ENCODE peak calls at places on chromosomes 6 and 20, in five cellular contexts. U, M, L, I and J are unnamed samples.

GRCh38 chr6:159695984-159696383 is 2.9 kb upstream of the SOD2 start:
- DNase-seq in U (peak), M (no peak), L (no peak), I (no peak), J (no peak)

GRCh38 chr6:3748726-3749389 is 2.7 kb downstream of the PXDC1 start:
- DNase-seq in U (no peak), M (no peak), L (no peak), I (peak), J (no peak)

GRCh38 chr6:36099872-36100483 is 30.3 kb upstream of the MAPK13 start:
- DNase-seq in U (no peak), M (no peak), L (no peak), I (no peak), J (no peak)

GRCh38 chr6:16723833-16724232 is 37.4 kb downstream of the ATXN1 start:
- DNase-seq in U (peak), M (peak), L (no peak), I (no peak), J (peak)

GRCh38 chr20:23231561-23232218 is 118.9 kb upstream of the NXT1 start:
- DNase-seq in U (peak), M (peak), L (no peak), I (no peak), J (no peak)

GRCh38 chr6:26215200-26216014 is 128.2 kb downstream of the HFE start:
- DNase-seq in U (no peak), M (peak), L (no peak), I (no peak), J (no peak)

GRCh38 chr20:37236462-37236861 is 25.2 kb downstream of the GHRH start:
- DNase-seq in U (no peak), M (no peak), L (peak), I (no peak), J (no peak)

GRCh38 chr6:9554806-9555205 is 860.1 kb downstream of the TFAP2A start:
- DNase-seq in U (no peak), M (no peak), L (no peak), I (no peak), J (peak)

GRCh38 chr20:32829291-32830005 is 9.7 kb downstream of the MAPRE1 start:
- DNase-seq in U (no peak), M (no peak), L (no peak), I (no peak), J (no peak)

GRCh38 chr20:37230200-37230599 is 31.4 kb downstream of the GHRH start:
- DNase-seq in U (no peak), M (no peak), L (no peak), I (no peak), J (no peak)

DNA sequence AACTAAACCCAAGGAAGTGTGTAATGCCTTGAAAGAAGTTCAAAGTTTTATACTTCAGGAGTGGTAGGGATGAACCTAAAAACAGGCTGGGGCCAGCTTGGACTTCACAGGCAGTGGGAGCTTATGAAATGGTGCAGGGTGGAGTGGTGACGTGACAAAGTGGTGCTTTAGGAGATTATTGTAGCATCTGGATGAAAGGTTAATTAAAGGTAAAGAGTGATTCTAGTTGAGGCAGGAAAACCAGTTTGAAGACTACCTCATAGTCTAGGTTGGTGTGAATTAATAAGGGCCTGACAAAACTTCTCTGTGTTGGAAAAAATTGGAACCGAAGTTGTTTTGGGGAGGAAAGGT is 30.5 kb upstream of the GMDS start:
- DNase-seq in U (no peak), M (no peak), L (no peak), I (no peak), J (no peak)
- H3K4me3 ChIP-seq in U (no peak), M (no peak), L (no peak), I (no peak), J (no peak)

DNA sequence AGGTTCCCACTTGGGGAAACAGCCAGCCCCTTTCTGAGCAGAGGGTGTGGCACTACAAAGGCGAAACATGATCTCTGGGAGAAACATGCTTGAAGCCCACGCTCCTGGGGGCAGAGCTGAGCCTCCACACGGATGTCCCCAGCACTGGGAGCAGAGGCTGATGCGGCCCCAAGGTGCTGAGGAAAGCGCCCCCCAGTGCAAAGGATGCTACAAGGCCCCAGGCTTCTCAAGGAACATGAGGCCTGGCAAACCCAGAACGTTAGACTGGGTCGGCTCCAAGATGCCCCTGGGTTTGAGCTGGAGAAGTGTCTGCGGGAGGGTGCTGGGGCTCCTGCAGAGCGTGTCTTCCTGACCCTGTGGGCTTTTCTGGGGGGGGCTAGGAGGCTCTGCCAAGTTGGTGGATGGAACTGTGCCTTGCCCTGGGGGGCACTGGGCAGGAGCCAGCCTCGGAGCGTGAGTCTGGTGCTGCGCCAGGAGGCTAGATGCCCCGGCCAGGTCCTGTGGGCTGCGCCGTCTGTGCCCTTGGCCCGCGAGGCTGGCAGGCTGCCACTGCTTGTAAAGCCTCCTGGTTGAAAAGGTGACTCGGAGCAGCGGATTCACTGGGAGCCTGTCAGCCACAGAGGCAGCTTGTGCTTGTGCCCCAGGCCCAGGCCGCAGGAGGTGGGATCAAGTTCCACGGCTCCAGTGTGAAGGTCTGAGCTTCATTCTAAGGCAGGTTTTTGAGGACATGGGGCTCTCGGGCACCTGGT is 8.1 kb downstream of the SYNJ2 start:
- DNase-seq in U (no peak), M (peak), L (peak), I (peak), J (no peak)
- H3K4me3 ChIP-seq in U (no peak), M (no peak), L (no peak), I (no peak), J (no peak)

DNA sequence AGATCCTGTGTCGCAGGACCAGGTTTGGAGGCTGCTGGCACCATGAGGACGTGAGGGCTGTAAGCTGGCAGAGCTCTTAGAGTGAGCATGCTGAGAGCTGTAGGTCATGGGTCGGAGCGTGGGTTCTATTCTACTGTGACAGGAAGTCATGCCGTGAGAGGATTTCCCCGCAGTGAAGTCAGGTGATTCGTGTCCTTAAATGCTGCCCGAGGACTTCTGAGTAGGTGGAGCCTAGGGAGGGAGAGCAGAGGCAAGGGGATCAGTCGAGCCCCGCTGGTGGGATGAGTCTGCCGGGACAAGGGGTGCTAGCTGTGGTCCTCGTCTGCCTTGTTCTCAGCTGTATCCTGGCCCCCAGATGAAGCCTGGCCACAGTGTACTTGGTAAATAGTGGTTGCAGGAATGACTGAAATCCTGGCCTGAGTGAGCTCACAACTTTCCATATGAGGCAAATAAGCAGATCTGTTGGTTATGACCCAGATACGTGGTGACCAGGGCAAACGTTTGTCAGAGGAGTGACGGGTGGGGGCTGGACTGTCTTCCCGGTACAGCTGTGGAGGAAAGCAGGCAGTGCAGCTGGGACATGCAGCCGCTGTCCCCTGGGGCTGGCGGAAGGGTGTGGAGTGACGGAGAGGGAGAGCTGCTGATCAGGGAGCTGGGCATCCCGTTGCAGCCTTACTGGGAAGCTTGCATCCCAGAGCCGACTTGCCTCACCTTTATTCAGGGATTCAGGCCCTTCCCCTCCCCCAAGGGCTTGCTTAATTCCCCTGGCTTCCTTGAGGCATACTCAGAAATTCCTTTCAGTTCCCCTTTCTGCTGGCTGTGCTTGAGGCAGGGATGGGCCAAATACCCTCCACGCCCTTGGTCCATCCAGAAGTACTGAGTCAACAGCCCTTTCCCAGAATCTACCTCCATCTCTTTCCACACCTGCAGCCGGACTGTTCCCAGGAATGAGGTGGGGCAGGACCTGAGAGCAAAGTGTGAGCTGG is 250.9 kb upstream of the RREB1 start:
- DNase-seq in U (no peak), M (no peak), L (peak), I (peak), J (no peak)
- H3K4me3 ChIP-seq in U (no peak), M (no peak), L (peak), I (peak), J (no peak)

DNA sequence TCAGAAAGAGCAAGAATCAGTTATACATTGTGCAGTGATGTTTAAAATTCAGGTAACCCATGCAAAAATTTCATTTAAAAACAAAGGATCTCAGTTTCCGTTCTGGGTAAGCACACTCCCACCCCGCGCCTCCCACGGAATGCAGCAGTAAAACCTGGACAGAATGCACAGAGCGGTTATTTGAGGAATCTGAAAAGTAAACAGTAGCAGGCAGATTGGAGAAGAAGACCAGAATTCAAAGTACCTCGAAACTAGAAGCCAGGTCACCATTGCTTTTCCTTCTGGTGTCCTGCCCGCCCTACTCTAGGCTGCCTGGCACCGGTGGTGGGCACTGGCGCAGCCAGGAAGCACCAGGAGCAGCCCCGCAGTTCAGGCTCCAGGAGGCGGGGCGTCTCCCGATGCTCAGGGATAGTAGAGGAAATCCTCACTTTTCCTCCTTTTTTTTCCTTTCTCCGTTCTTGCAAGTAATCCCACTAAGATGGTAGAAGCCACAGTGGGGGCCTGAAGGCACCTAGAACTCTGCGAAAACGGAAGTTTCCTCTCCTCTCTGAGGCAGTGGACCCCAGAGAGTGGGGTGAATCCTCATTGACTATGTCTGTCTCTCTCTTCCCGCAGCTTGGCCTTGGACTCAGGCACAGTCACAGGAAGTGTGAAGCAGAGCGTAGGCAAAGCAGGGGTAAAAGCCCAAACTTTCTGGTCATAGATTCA is 28.3 kb downstream of the METTL24 start:
- DNase-seq in U (no peak), M (no peak), L (no peak), I (no peak), J (no peak)
- H3K4me3 ChIP-seq in U (peak), M (no peak), L (peak), I (peak), J (peak)

GRCh38 chr6:33696538-33697518 is 14.7 kb downstream of the UQCC2 start:
- DNase-seq in U (peak), M (peak), L (peak), I (no peak), J (no peak)
- H3K4me3 ChIP-seq in U (no peak), M (no peak), L (no peak), I (no peak), J (no peak)